ENCODE peak calls at places on chromosomes 2 and 18, in nine cellular contexts. I, Y, D, E, X, M, T, P and V are unnamed samples.

GRCh38 chr2:142112648-142113278 is 18.1 kb downstream of the LRP1B start:
- DNase-seq in I (no peak), Y (peak), D (peak), E (peak), X (no peak), M (no peak), T (no peak), P (peak), V (peak)

GRCh38 chr2:100761365-100761764 is 58.6 kb upstream of the NPAS2 start:
- DNase-seq in I (no peak), Y (no peak), D (no peak), E (no peak), X (peak), M (no peak), T (no peak), P (no peak), V (no peak)

GRCh38 chr18:38241216-38241615 is 675.6 kb upstream of the CELF4 start:
- DNase-seq in I (no peak), Y (no peak), D (peak), E (no peak), X (no peak), M (no peak), T (no peak), P (no peak), V (no peak)

GRCh38 chr2:53129851-53130250 is 637.8 kb upstream of the CHAC2 start:
- DNase-seq in I (no peak), Y (peak), D (peak), E (peak), X (no peak), M (no peak), T (no peak), P (peak), V (peak)

GRCh38 chr2:19358242-19359020 is at the start of gene OSR1:
- DNase-seq in I (no peak), Y (peak), D (no peak), E (peak), X (peak), M (peak), T (no peak), P (peak), V (peak)

GRCh38 chr2:109375131-109375561 is 238.6 kb downstream of the SEPTIN10 start:
- DNase-seq in I (no peak), Y (no peak), D (no peak), E (no peak), X (no peak), M (no peak), T (no peak), P (no peak), V (no peak)

GRCh38 chr2:71453404-71454220 is at the start of gene DYSF:
- DNase-seq in I (no peak), Y (no peak), D (no peak), E (peak), X (peak), M (peak), T (no peak), P (peak), V (peak)

GRCh38 chr2:215269397-215270117 is 42.3 kb upstream of the ATIC start:
- DNase-seq in I (peak), Y (peak), D (peak), E (peak), X (peak), M (peak), T (peak), P (peak), V (peak)

GRCh38 chr2:159285929-159286708 is at the start of gene WDSUB1:
- DNase-seq in I (peak), Y (peak), D (peak), E (peak), X (peak), M (peak), T (peak), P (peak), V (peak)

GRCh38 chr2:38621018-38621417 is 18.3 kb upstream of the HNRNPLL start:
- DNase-seq in I (no peak), Y (no peak), D (no peak), E (no peak), X (no peak), M (no peak), T (no peak), P (no peak), V (no peak)